ENCODE peak calls at places on chromosomes 5 and 9, in six cellular contexts. D is Calu3, U is coronary artery, Y is progenitor cell of endocrine pancreas, F is activated gamma-delta T cell treated with Interleukin-2 at 50 U/mL for 16 hours, W is ovary. I is an unnamed sample.

GRCh38 chr5:113371788-113372196 is 63.0 kb downstream of the TSSK1B start:
- DNase-seq in W (no peak), D (no peak), F (no peak), U (no peak), Y (no peak), I (no peak)

GRCh38 chr5:111997308-111998159 is 240.5 kb upstream of the NREP start:
- DNase-seq in F (no peak), D (no peak), Y (no peak), W (no peak), U (no peak), I (no peak)

GRCh38 chr9:78567693-78568092 is 270.8 kb downstream of the PSAT1 start:
- DNase-seq in F (no peak), U (no peak), D (no peak), Y (no peak), W (no peak), I (no peak)

GRCh38 chr9:109192732-109193361 is 25.8 kb upstream of the FRRS1L start:
- DNase-seq in Y (peak), F (no peak), D (peak), W (peak), U (no peak), I (no peak)

GRCh38 chr9:95045751-95046150 is 271.8 kb downstream of the FANCC start:
- DNase-seq in F (no peak), D (no peak), Y (no peak), W (no peak), U (no peak), I (no peak)

GRCh38 chr5:39657943-39658342 is 233.2 kb upstream of the DAB2 start:
- DNase-seq in D (no peak), F (no peak), W (no peak), Y (no peak), U (no peak), I (no peak)

GRCh38 chr5:127838661-127839060 is 135.5 kb downstream of the CCDC192 start:
- DNase-seq in W (no peak), Y (no peak), U (no peak), F (no peak), D (peak), I (no peak)

GRCh38 chr5:179828756-179829421 is 8.2 kb downstream of the SQSTM1 start:
- DNase-seq in D (no peak), U (no peak), W (no peak), Y (no peak), F (no peak), I (no peak)

GRCh38 chr5:116734717-116735072 is 160.1 kb upstream of the SEMA6A start:
- DNase-seq in W (no peak), F (no peak), U (no peak), D (no peak), Y (no peak), I (no peak)

GRCh38 chr5:67983251-67983941 is 232.2 kb upstream of the PIK3R1 start:
- DNase-seq in Y (no peak), F (no peak), U (no peak), W (no peak), D (no peak), I (no peak)

GRCh38 chr5:178375348-178375747 is 142.7 kb upstream of the PHYKPL start:
- DNase-seq in U (no peak), W (no peak), F (no peak), D (no peak), Y (no peak), I (no peak)

GRCh38 chr5:37247036-37247435 is 2.1 kb downstream of the CPLANE1 start:
- DNase-seq in U (no peak), W (no peak), D (no peak), Y (no peak), F (no peak), I (no peak)

GRCh38 chr9:20526500-20527319 is 95.6 kb downstream of the MLLT3 start:
- DNase-seq in W (no peak), F (no peak), U (no peak), D (no peak), Y (no peak), I (no peak)

GRCh38 chr9:37529111-37529510 is 43.4 kb downstream of the POLR1E start:
- DNase-seq in F (peak), D (no peak), W (no peak), Y (no peak), U (no peak), I (no peak)

GRCh38 chr9:8429768-8430167 is 630.2 kb upstream of the DMAC1 start:
- DNase-seq in W (no peak), U (no peak), D (no peak), Y (no peak), F (no peak), I (no peak)

GRCh38 chr5:176535101-176535654 is 2.0 kb downstream of the RNF44 start:
- DNase-seq in W (no peak), D (no peak), U (no peak), Y (no peak), F (no peak), I (no peak)

GRCh38 chr5:122493776-122494518 is 181.9 kb downstream of the SNCAIP start:
- DNase-seq in U (no peak), D (no peak), Y (no peak), F (no peak), W (no peak), I (no peak)

GRCh38 chr9:133875131-133875530 is 117.0 kb downstream of the VAV2 start:
- DNase-seq in F (no peak), D (no peak), U (no peak), Y (no peak), W (no peak), I (no peak)